ENCODE peak calls at places on chromosomes 16 and 17, in six cellular contexts. L, K, J, R, Z and E are unnamed samples.

GRCh38 chr17:40432864-40433528 is 10.3 kb upstream of the IGFBP4 start:
- DNase-seq in L (peak; percentile 65), K (no peak), J (peak; percentile 30), R (no peak), Z (peak; percentile 69), E (peak; percentile 91)

GRCh38 chr16:57815987-57816745 is 13.9 kb upstream of the KIFC3 start:
- DNase-seq in L (peak; percentile 88), K (peak; percentile 79), J (peak; percentile 86), R (peak; percentile 98), Z (peak; percentile 29), E (peak; percentile 96)

GRCh38 chr17:37106049-37106448 is 157.3 kb downstream of the AATF start:
- DNase-seq in L (no peak), K (peak; percentile 68), J (no peak), R (no peak), Z (no peak), E (no peak)

GRCh38 chr16:4314532-4315184 is 1.2 kb upstream of the GLIS2 start:
- DNase-seq in L (peak; percentile 52), K (peak; percentile 72), J (peak; percentile 66), R (peak; percentile 22), Z (peak; percentile 68), E (peak; percentile 93)

GRCh38 chr17:34486781-34487180 is 92.6 kb upstream of the TMEM132E start:
- DNase-seq in L (no peak), K (no peak), J (no peak), R (no peak), Z (no peak), E (no peak)

GRCh38 chr17:45197108-45197507 is 24.6 kb upstream of the FMNL1 start:
- DNase-seq in L (no peak), K (no peak), J (no peak), R (no peak), Z (no peak), E (no peak)

GRCh38 chr16:69413045-69413664 is 11.3 kb upstream of the CYB5B start:
- DNase-seq in L (no peak), K (no peak), J (no peak), R (no peak), Z (no peak), E (no peak)

GRCh38 chr17:66715076-66715675 is 119.7 kb upstream of the CACNG5 start:
- DNase-seq in L (no peak), K (no peak), J (peak; percentile 28), R (no peak), Z (no peak), E (no peak)

GRCh38 chr17:63317166-63317845 is 128.8 kb downstream of the CYB561 start:
- DNase-seq in L (no peak), K (no peak), J (no peak), R (no peak), Z (no peak), E (no peak)

GRCh38 chr16:8919934-8920465 is 37.8 kb downstream of the LITAFD start:
- DNase-seq in L (no peak), K (no peak), J (no peak), R (no peak), Z (no peak), E (no peak)

DNA sequence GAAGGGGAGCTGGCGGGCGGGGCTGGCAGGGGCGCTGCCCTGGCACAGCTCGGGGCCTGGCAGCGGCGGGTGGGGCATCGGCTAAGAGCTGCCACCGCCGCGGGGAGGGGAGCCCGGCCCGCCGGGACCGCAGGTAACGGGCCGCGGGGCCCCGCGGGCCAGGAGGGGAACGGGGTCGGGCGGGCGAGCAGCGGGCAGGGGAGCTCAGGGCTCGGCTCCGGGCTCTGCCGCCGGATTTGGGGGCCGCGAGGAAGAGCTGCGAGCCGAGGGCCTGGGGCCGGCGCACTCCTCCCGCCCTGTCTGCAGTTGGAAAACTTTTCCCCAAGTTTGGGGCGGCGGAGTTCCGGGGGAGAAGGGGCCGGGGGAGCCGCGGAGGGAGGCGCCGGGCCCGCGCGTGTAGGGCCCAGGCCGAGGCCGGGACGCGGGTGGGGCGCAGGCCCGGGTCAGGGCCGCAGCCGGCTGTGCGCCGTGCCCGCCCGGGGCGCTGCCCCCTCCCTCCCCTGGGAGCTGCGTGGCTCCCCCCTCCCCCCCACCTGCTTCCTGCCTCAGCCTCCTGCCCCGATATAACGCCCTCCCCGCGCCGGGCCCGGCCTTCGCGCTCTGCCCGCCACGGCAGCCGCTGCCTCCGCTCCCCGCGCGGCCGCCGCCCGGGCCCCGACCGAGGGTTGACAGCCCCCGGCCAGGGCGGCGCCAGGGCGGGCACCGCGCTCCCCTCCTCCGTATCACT is 754 bp downstream of the HIC1 start:
- DNase-seq in L (peak; percentile 67), K (no peak), J (no peak), R (no peak), Z (no peak), E (peak; percentile 99)
- H2AFZ ChIP-seq in L (no peak overlapping the region), K (no peak overlapping the region), J (no peak overlapping the region), R (peak overlapping the region; percentile 61), Z (no peak overlapping the region), E (no peak overlapping the region)

DNA sequence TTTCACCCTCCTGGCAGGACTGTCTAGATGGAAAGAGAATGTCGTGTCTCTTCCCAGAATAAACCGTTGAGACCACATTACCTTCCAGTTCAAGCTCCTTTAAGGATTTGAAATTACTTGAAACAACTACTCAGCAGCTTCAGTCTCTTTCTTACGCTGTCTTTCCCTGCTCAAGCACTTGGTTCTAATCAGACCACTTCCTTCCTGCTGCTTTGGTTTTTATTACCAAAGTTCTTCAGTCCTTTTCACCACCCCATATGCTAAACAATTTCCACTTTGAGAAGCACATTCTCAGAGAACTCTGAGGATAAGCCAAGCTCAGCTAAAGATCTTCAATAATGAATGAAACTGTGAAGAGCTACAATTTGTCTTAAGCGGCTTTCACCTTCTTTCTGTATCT is 105.4 kb downstream of the STX8 start:
- DNase-seq in L (no peak), K (no peak), J (no peak), R (no peak), Z (no peak), E (no peak)
- H3K27ac ChIP-seq in L (no peak overlapping the region), K (no peak overlapping the region), J (no peak overlapping the region), R (no peak overlapping the region), Z (no peak overlapping the region), E (no peak overlapping the region)

GRCh38 chr17:79230576-79230975 is 156.0 kb downstream of the ENGASE start:
- DNase-seq in L (no peak), K (no peak), J (no peak), R (no peak), Z (no peak), E (peak; percentile 63)
- H3K4me2 ChIP-seq in L (no peak overlapping the region), K (no peak overlapping the region), J (no peak overlapping the region), R (no peak overlapping the region), Z (no peak overlapping the region), E (no peak overlapping the region)

DNA sequence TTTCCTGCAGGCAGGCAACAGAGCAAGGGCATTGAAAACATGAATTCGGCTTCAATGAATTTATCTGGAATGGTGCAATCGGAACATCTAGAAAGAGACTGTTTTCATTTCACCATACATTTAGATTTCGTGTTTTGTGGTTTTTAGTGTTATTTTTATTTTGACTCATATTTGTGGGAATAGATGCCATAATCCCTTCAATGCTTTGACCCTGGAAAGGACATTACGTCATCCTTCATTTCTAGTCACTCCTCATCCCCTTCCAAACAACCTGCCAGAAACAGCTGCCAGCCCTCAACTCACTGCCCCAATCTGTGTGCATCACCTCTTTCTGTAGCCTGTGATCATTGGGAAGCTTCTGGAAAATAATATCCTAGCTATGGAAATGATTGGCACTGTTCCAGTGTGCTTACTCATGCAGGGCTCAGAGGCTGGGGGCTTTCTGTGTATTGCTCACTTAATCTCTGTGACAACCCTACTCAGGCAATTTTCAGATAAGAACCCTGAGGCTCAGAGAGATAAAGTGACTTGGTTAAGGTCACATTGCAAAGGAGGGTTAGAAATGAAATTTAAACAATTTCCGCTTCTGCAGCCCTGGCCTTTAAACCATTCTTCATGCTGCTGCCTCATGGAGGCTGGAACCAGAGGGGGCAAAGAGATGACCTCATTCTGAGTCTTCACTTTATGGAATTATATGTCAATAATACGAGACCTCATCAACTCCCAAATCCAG is 9.5 kb upstream of the KSR1 start:
- DNase-seq in L (peak; percentile 100), K (no peak), J (no peak), R (peak; percentile 80), Z (peak; percentile 54), E (no peak)
- H2AFZ ChIP-seq in L (no peak overlapping the region), K (no peak overlapping the region), J (no peak overlapping the region), R (no peak overlapping the region), Z (no peak overlapping the region), E (no peak overlapping the region)